ENCODE peak calls at places on chromosomes 11 and 22, in four cellular contexts. Y is HepG2, P is K562, G is H1. Q is an unnamed sample.

GRCh38 chr11:124069429-124070401 is 28.6 kb upstream of the OR10G7 start:
- DNase-seq in P (peak), G (peak), Y (peak), Q (no peak)

GRCh38 chr22:27775087-27775697 is 26.4 kb downstream of the MN1 start:
- DNase-seq in P (no peak), Y (no peak), G (no peak), Q (no peak)

GRCh38 chr11:110797453-110797852 is 85.2 kb upstream of the ARHGAP20 start:
- DNase-seq in Y (no peak), G (no peak), P (no peak), Q (no peak)

GRCh38 chr22:23256138-23256932 is 76.0 kb downstream of the BCR start:
- DNase-seq in G (no peak), P (peak), Y (no peak), Q (no peak)

GRCh38 chr11:98572941-98573340 is 447.8 kb upstream of the CNTN5 start:
- DNase-seq in P (no peak), Y (no peak), G (no peak), Q (no peak)

GRCh38 chr11:127493330-127493729 is 492.8 kb upstream of the KIRREL3 start:
- DNase-seq in Y (no peak), P (peak), G (no peak), Q (peak)

GRCh38 chr11:3052109-3052479 is 5.1 kb downstream of the CARS1 start:
- DNase-seq in Y (no peak), P (no peak), G (no peak), Q (no peak)

GRCh38 chr11:81165164-81165563 is 1568.5 kb downstream of the FAM181B start:
- DNase-seq in Y (no peak), P (no peak), G (no peak), Q (no peak)

GRCh38 chr11:32032478-32032877 is 58.4 kb upstream of the RCN1 start:
- DNase-seq in Y (no peak), G (no peak), P (no peak), Q (no peak)

GRCh38 chr11:66880484-66881211 is 23.8 kb downstream of the LRFN4 start:
- DNase-seq in P (no peak), G (no peak), Y (no peak), Q (no peak)

GRCh38 chr11:123799438-123799837 is 6.7 kb downstream of the OR6M1 start:
- DNase-seq in Y (no peak), G (no peak), P (no peak), Q (no peak)

GRCh38 chr11:123381817-123382554 is 48.1 kb upstream of the GRAMD1B start:
- DNase-seq in G (no peak), P (no peak), Y (no peak), Q (no peak)

GRCh38 chr11:8227156-8228152 is 36.2 kb downstream of the LMO1 start:
- DNase-seq in Y (no peak), G (no peak), P (no peak), Q (no peak)

GRCh38 chr22:41534219-41534618 is 10.1 kb downstream of the POLR3H start:
- DNase-seq in Y (no peak), G (no peak), P (no peak), Q (no peak)

GRCh38 chr11:74015919-74016684 is 7.2 kb upstream of the UCP3 start:
- DNase-seq in Y (no peak), P (peak), G (no peak), Q (no peak)

GRCh38 chr11:36300651-36301050 is 4.6 kb downstream of the PRR5L start:
- DNase-seq in Y (no peak), G (no peak), P (no peak), Q (no peak)

GRCh38 chr11:76796511-76797203 is 13.5 kb downstream of the TSKU start:
- DNase-seq in Y (no peak), G (no peak), P (no peak), Q (no peak)

GRCh38 chr11:102279641-102280170 is 37.6 kb upstream of the BIRC3 start:
- DNase-seq in G (no peak), Y (peak), P (no peak), Q (peak)

GRCh38 chr22:21942407-21942895 is 10.2 kb downstream of the PPM1F start:
- DNase-seq in G (no peak), Y (no peak), P (no peak), Q (peak)

GRCh38 chr11:107713009-107713408 is 1.2 kb upstream of the SLN start:
- DNase-seq in Y (no peak), P (no peak), G (no peak), Q (no peak)

GRCh38 chr22:32335471-32335870 is 22.2 kb upstream of the RFPL3 start:
- DNase-seq in P (no peak), Y (no peak), G (no peak), Q (no peak)

GRCh38 chr22:46107089-46107664 is 43.1 kb upstream of the PPARA start:
- DNase-seq in Y (no peak), G (no peak), P (no peak), Q (no peak)

GRCh38 chr11:36129955-36130354 is 159.3 kb downstream of the COMMD9 start:
- DNase-seq in Y (no peak), G (no peak), P (no peak), Q (no peak)

GRCh38 chr22:49959782-49960158 is 802 bp upstream of the PIM3 start:
- DNase-seq in Y (peak), G (no peak), P (no peak), Q (no peak)

GRCh38 chr22:47294222-47294532 is 531.7 kb downstream of the TBC1D22A start:
- DNase-seq in Y (no peak), G (no peak), P (no peak), Q (no peak)

GRCh38 chr22:41526802-41527799 is 17.2 kb downstream of the POLR3H start:
- DNase-seq in P (peak), Y (no peak), G (no peak), Q (peak)

GRCh38 chr22:47600281-47600680 is 837.8 kb downstream of the TBC1D22A start:
- DNase-seq in G (no peak), P (no peak), Y (no peak), Q (no peak)

GRCh38 chr11:34162507-34162848 is 57.0 kb downstream of the NAT10 start:
- DNase-seq in G (no peak), P (no peak), Y (no peak), Q (no peak)

GRCh38 chr11:563066-563811 is 2.5 kb downstream of the RASSF7 start:
- DNase-seq in P (no peak), Y (no peak), G (no peak), Q (no peak)

GRCh38 chr11:83784419-83784818 is 498.3 kb upstream of the CCDC90B start:
- DNase-seq in Y (no peak), G (no peak), P (no peak), Q (no peak)

GRCh38 chr11:78350646-78351165 is 66.9 kb downstream of the GAB2 start:
- DNase-seq in G (no peak), P (no peak), Y (no peak), Q (no peak)

GRCh38 chr11:47617417-47617809 is 23.2 kb upstream of the C1QTNF4 start:
- DNase-seq in G (no peak), Y (no peak), P (no peak), Q (no peak)

GRCh38 chr11:61092280-61092766 is 10.0 kb upstream of the CD5 start:
- DNase-seq in Y (no peak), G (no peak), P (no peak), Q (no peak)

GRCh38 chr11:65793144-65793581 is 6.3 kb downstream of the OVOL1 start:
- DNase-seq in G (no peak), Y (no peak), P (no peak), Q (no peak)

GRCh38 chr11:65790902-65791650 is 4.2 kb downstream of the OVOL1 start:
- DNase-seq in G (no peak), Y (no peak), P (no peak), Q (no peak)

GRCh38 chr11:65790104-65790901 is 3.4 kb downstream of the OVOL1 start:
- DNase-seq in P (no peak), Y (no peak), G (no peak), Q (no peak)

GRCh38 chr11:65792456-65792855 is 5.6 kb downstream of the OVOL1 start:
- DNase-seq in P (no peak), G (no peak), Y (no peak), Q (no peak)

DNA sequence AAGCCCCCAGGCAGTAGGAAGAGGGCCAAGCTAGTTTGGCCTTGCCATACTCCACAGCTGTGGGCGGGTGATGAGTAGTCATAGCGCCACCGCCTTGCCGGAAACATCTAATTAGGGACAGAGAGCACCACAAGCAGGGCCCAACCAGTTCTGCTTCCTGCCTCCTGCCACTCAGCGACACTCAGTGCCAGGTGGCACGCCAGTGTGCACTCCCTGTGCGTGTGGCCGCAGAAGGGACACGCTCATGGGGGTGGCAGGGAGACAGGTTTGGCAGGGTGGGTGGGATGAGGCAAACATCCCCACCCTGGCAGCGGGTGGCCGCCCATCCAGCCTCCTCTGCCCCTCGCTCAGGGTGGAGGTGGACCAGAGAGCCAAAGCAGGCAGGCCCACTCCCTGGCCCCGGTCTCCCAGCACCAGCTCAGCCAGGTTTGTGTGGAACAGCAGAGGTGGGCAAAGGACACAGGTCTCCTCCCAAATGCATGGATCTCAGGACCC is 4.9 kb downstream of the OVOL1 start:
- DNase-seq in G (no peak), Y (no peak), P (no peak), Q (no peak)
- TF ChIP-seq RNF2 in G (no peak), Y (no peak), P (no peak), Q (no peak)

GRCh38 chr22:26462051-26462450 is 21.5 kb downstream of the HPS4 start:
- DNase-seq in Y (no peak), P (no peak), G (no peak), Q (no peak)

GRCh38 chr22:26463688-26464087 is 19.9 kb downstream of the HPS4 start:
- DNase-seq in G (no peak), P (no peak), Y (no peak), Q (no peak)

GRCh38 chr22:26462971-26463661 is 20.5 kb downstream of the HPS4 start:
- DNase-seq in P (no peak), G (no peak), Y (no peak), Q (no peak)

GRCh38 chr22:26460202-26460601 is 23.4 kb downstream of the HPS4 start:
- DNase-seq in Y (no peak), G (no peak), P (no peak), Q (no peak)

GRCh38 chr22:26461188-26461810 is 22.3 kb downstream of the HPS4 start:
- DNase-seq in G (peak), P (peak), Y (peak), Q (peak)
- TF ChIP-seq RNF2 in G (no peak), P (no peak), Y (no peak), Q (no peak)

DNA sequence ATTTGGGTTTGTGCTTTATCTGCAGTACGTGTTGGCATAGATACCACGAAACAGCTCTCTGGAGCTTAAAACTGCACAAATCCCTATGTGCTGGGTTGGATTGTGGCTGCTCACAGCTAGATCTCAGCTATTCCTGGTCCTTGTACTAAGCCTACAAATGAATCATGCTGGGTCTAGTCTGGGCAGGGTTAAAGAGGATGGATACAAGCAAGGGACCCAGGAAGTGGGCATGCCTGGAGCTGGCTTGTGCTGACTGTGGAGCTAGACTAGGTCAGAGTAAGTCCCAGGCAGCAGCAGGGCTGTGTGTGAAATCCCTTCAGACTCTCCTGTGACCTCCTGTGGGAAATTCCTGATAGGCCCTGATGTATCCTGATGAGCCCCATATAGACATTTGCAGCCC is 3.9 kb upstream of the E2F8 start:
- DNase-seq in G (no peak), Y (no peak), P (no peak), Q (no peak)
- TF ChIP-seq RNF2 in G (no peak), Y (no peak), P (no peak), Q (no peak)

GRCh38 chr11:112322173-112322813 is 61.6 kb upstream of the PLET1 start:
- DNase-seq in G (no peak), P (no peak), Y (no peak), Q (no peak)
- TF ChIP-seq RNF2 in G (no peak), P (no peak), Y (no peak), Q (no peak)

GRCh38 chr22:19630614-19631013 is 83.7 kb upstream of the SEPTIN5 start:
- DNase-seq in Y (no peak), G (no peak), P (no peak), Q (no peak)

GRCh38 chr22:19634206-19634536 is 80.1 kb upstream of the SEPTIN5 start:
- DNase-seq in G (no peak), Y (no peak), P (no peak), Q (no peak)

GRCh38 chr22:19632671-19633148 is 81.6 kb upstream of the SEPTIN5 start:
- DNase-seq in P (no peak), G (no peak), Y (no peak), Q (no peak)

GRCh38 chr22:19629720-19630419 is 84.4 kb upstream of the SEPTIN5 start:
- DNase-seq in P (peak), Y (peak), G (peak), Q (peak)

DNA sequence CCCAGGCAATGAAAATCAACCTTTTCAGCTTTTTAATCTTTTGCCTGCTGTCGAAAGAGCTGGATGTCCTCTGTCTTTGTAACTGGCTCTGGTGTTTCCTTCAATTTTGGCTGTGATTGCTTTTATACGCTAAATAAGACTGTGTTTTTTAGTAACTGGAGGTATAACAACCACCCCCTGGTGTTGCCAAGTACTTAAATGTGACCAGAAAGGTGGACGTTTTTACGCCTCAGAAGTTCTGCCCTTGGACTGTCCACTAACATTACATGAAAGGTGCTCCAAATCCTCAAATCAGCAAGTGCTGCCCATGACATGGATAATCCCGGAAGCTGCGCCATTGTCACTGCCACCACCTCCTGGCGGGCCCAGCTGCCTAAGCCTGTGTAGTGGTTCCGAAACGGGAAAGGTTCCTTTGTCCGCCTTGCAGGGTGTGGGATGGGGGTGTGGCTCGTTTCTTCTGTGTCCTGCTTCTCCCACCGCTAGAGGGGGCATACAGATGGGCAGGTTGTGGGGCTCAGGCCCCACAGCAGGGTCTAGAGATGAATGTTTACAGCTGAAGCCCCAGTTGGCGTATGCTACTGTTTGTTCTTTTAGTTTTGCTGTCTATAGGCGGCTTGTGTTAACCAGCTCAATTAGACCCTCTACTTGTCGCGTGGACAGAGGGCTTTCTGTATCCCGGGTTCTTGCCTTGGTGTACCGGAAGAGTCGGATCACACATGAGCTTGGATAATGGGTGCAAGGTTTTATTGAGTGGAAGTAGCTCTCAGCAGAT is 82.2 kb upstream of the SEPTIN5 start:
- DNase-seq in G (no peak), P (peak), Y (peak), Q (peak)
- TF ChIP-seq RNF2 in G (no peak), P (no peak), Y (no peak), Q (no peak)

DNA sequence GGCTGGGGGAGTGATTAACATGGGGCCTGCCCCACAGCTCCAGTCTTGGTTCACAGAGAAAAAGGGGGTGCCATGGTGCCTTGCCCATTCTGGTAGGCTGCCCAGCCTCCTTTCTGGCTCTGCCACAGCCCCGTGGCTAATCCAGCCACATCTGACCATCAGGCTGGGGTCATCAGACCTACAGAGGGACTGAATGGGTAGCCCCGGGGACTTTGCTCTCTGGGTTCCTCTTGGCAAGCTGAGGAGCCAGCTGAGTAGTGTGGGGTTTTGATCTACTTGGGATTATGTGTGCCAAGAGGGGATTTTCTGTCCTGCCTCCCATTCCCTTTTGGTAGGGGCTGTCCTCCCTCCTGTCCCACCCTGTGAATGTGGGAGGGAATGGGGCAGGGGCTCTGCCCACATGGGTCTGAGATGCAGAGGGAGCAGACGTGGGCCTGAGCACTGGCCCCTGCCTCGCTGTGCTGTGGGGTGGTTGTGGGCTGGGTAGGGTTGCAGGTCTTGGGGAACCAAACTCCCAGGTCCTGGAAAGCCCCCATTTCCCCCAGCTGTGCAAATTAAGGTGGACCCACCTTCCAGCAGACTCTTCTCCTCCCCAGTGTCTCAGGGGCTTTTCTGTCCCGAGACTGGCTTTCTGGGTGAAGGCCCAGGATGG is 32.0 kb downstream of the CD82 start:
- DNase-seq in Y (no peak), P (no peak), G (no peak), Q (no peak)
- TF ChIP-seq RNF2 in Y (no peak), P (no peak), G (no peak), Q (no peak)

DNA sequence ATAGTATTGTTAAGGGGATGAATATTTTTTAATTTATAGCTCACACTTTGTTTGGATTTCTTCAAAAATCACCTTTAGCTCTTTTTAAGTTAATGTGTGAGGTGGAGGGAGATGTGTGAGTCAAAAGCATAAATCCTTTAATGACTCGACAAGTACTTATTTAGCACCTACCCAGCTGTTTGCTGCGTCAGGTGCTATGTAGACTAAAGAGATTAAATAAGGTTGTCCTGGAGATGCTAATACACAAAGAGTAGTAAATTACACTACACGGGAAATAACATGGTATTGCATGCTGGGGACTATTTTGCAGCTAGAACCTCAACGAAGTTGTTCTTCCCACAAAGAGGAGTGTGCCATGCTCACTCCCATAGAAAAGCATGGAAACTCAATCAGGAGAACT is 583.3 kb upstream of the TENM4 start:
- DNase-seq in G (no peak), P (no peak), Y (no peak), Q (no peak)
- TF ChIP-seq RNF2 in G (no peak), P (no peak), Y (no peak), Q (no peak)